ENCODE peak calls at places on chromosome 19, in five cellular contexts. G is dorsolateral prefrontal cortex, A is GM06990, W is heart left ventricle, B is fibroblast of pulmonary artery. F is an unnamed sample.

GRCh38 chr19:52248256-52248655 is 21.1 kb upstream of the ZNF766 start:
- DNase-seq in G (no peak), A (no peak), W (peak), B (peak), F (no peak)

GRCh38 chr19:33186431-33186830 is 7.7 kb upstream of the LRP3 start:
- DNase-seq in G (no peak), A (no peak), W (no peak), B (no peak), F (peak)

GRCh38 chr19:16537111-16537510 is 5.1 kb downstream of the CHERP start:
- DNase-seq in G (no peak), A (no peak), W (no peak), B (no peak), F (no peak)

GRCh38 chr19:49222011-49222410 is 64.4 kb downstream of the TRPM4 start:
- DNase-seq in G (no peak), A (no peak), W (no peak), B (no peak), F (no peak)

GRCh38 chr19:49921871-49922755 is 6.9 kb upstream of the ATF5 start:
- DNase-seq in G (no peak), A (no peak), W (no peak), B (peak), F (no peak)

GRCh38 chr19:32041681-32042292 is 303.6 kb upstream of the ZNF507 start:
- DNase-seq in G (peak), A (no peak), W (no peak), B (peak), F (no peak)

GRCh38 chr19:15288146-15288963 is 44.0 kb downstream of the BRD4 start:
- DNase-seq in G (peak), A (peak), W (no peak), B (no peak), F (no peak)

GRCh38 chr19:12611361-12611699 is 610 bp downstream of the ZNF791 start:
- DNase-seq in G (peak), A (no peak), W (peak), B (peak), F (peak)

GRCh38 chr19:12867120-12868099 is 13.8 kb downstream of the DNASE2 start:
- DNase-seq in G (no peak), A (peak), W (peak), B (peak), F (no peak)

GRCh38 chr19:31339405-31339804 is 9.8 kb downstream of the TSHZ3 start:
- DNase-seq in G (no peak), A (no peak), W (no peak), B (no peak), F (no peak)

GRCh38 chr19:13404236-13404635 is 102.0 kb downstream of the CACNA1A start:
- DNase-seq in G (no peak), A (no peak), W (no peak), B (no peak), F (no peak)

GRCh38 chr19:14127176-14127575 is 9.2 kb downstream of the ASF1B start:
- DNase-seq in G (no peak), A (no peak), W (peak), B (no peak), F (no peak)

GRCh38 chr19:7904074-7905020 is 670 bp downstream of the MAP2K7 start:
- DNase-seq in G (no peak), A (peak), W (peak), B (no peak), F (no peak)

GRCh38 chr19:35715981-35716734 is 1.6 kb upstream of the KMT2B start:
- DNase-seq in G (peak), A (no peak), W (peak), B (peak), F (no peak)

GRCh38 chr19:4597975-4598671 is 38.6 kb upstream of the SEMA6B start:
- DNase-seq in G (no peak), A (peak), W (no peak), B (no peak), F (no peak)

GRCh38 chr19:10305139-10305806 is 4.3 kb downstream of the ZGLP1 start:
- DNase-seq in G (peak), A (no peak), W (no peak), B (no peak), F (no peak)

GRCh38 chr19:15175609-15176008 is 25.2 kb downstream of the NOTCH3 start:
- DNase-seq in G (no peak), A (no peak), W (no peak), B (no peak), F (no peak)

GRCh38 chr19:40610396-40611064 is 9.4 kb downstream of the LTBP4 start:
- DNase-seq in G (no peak), A (peak), W (no peak), B (no peak), F (peak)

GRCh38 chr19:14511245-14511625 is 7.0 kb downstream of the DNAJB1 start:
- DNase-seq in G (no peak), A (no peak), W (no peak), B (no peak), F (no peak)

GRCh38 chr19:9610484-9611113 is 10.4 kb downstream of the ZNF561 start:
- DNase-seq in G (no peak), A (no peak), W (no peak), B (no peak), F (no peak)

GRCh38 chr19:11152318-11153062 is 3.1 kb downstream of the SPC24 start:
- DNase-seq in G (no peak), A (no peak), W (no peak), B (peak), F (peak)

GRCh38 chr19:17842663-17843313 is 5.0 kb downstream of the JAK3 start:
- DNase-seq in G (no peak), A (no peak), W (no peak), B (no peak), F (no peak)

GRCh38 chr19:29528946-29529645 is 3.3 kb downstream of the VSTM2B start:
- DNase-seq in G (peak), A (no peak), W (peak), B (no peak), F (no peak)

GRCh38 chr19:35135389-35135909 is 590 bp upstream of the LGI4 start:
- DNase-seq in G (peak), A (peak), W (peak), B (peak), F (peak)

GRCh38 chr19:45117167-45117594 is 24.2 kb downstream of the PPP1R37 start:
- DNase-seq in G (no peak), A (peak), W (no peak), B (no peak), F (no peak)

GRCh38 chr19:47745010-47745901 is at the start of gene NOP53:
- DNase-seq in G (peak), A (peak), W (peak), B (peak), F (peak)

GRCh38 chr19:4064073-4064550 is 2.6 kb downstream of the ZBTB7A start:
- DNase-seq in G (no peak), A (no peak), W (no peak), B (peak), F (no peak)

GRCh38 chr19:45934551-45935230 is 20.1 kb upstream of the NANOS2 start:
- DNase-seq in G (no peak), A (no peak), W (no peak), B (no peak), F (no peak)

GRCh38 chr19:19461671-19462622 is 53.4 kb downstream of the TSSK6 start:
- DNase-seq in G (no peak), A (no peak), W (peak), B (peak), F (peak)

GRCh38 chr19:435056-435706 is 25.7 kb downstream of the SHC2 start:
- DNase-seq in G (peak), A (no peak), W (no peak), B (no peak), F (no peak)

GRCh38 chr19:11196406-11197287 is 698 bp downstream of the KANK2 start:
- DNase-seq in G (no peak), A (no peak), W (peak), B (peak), F (no peak)

GRCh38 chr19:873084-874019 is 13.9 kb downstream of the CFD start:
- DNase-seq in G (no peak), A (peak), W (no peak), B (peak), F (no peak)

F was measured in cardiac septum.